ENCODE peak calls at places on chromosomes 1 and 21, in six cellular contexts. J is M059J; G is activated naive CD4-positive, alpha-beta T cell; M is upper lobe of right lung; O is ovary; N is PC-9. R is an unnamed sample.

GRCh38 chr1:81155131-81155530 is 645.6 kb upstream of the ADGRL2 start:
- DNase-seq in J (no peak), G (no peak), M (no peak), O (no peak), N (no peak), R (no peak)

GRCh38 chr21:26683996-26684395 is 110.9 kb upstream of the CYYR1 start:
- DNase-seq in J (no peak), G (no peak), M (no peak), O (no peak), N (no peak), R (peak; percentile 54)

GRCh38 chr1:2233997-2234761 is 6.1 kb downstream of the SKI start:
- DNase-seq in J (peak; percentile 76), G (peak; percentile 64), M (peak; percentile 97), O (peak; percentile 93), N (peak; percentile 85), R (peak; percentile 91)

GRCh38 chr1:104593418-104594187 is 843.9 kb downstream of the AMY1C start:
- DNase-seq in J (no peak), G (no peak), M (no peak), O (no peak), N (no peak), R (no peak)

GRCh38 chr21:20306836-20307235 is 691.4 kb upstream of the NCAM2 start:
- DNase-seq in J (no peak), G (no peak), M (no peak), O (no peak), N (no peak), R (no peak)

GRCh38 chr1:198295975-198296374 is 139.2 kb downstream of the NEK7 start:
- DNase-seq in J (no peak), G (no peak), M (no peak), O (no peak), N (no peak), R (no peak)

GRCh38 chr1:153945795-153946621 is 510 bp downstream of the DENND4B start:
- DNase-seq in J (peak; percentile 62), G (peak; percentile 61), M (peak; percentile 97), O (peak; percentile 79), N (no peak), R (peak; percentile 71)

GRCh38 chr1:98119793-98120192 is 199.0 kb upstream of the DPYD start:
- DNase-seq in J (peak; percentile 32), G (no peak), M (no peak), O (no peak), N (no peak), R (peak; percentile 66)

GRCh38 chr1:226870323-226871046 is at the start of gene PSEN2:
- DNase-seq in J (peak; percentile 68), G (peak; percentile 37), M (peak; percentile 93), O (peak; percentile 64), N (no peak), R (peak; percentile 46)

GRCh38 chr21:20998456-20998789 is 214 bp downstream of the NCAM2 start:
- DNase-seq in J (no peak), G (no peak), M (no peak), O (no peak), N (no peak), R (no peak)